ENCODE peak calls at places on chromosome 19, in eight cellular contexts. One of them, this sample, is unnamed.

GRCh38 chr19:1621021-1621420 is 15.8 kb upstream of the UQCR11 start:
- DNase-seq in fibroblast of the aortic adventitia: no peak
- DNase-seq in cardiac fibroblast: no peak
- DNase-seq in uterus: no peak
- DNase-seq in mammary epithelial cell: no peak
- DNase-seq in thoracic aorta: no peak
- DNase-seq in CD4-positive, alpha-beta memory T cell: no peak
- DNase-seq in upper lobe of right lung: no peak
- DNase-seq in this sample: no peak

GRCh38 chr19:7762719-7763293 is at the start of gene CLEC4M:
- DNase-seq in fibroblast of the aortic adventitia: no peak
- DNase-seq in cardiac fibroblast: no peak
- DNase-seq in uterus: no peak
- DNase-seq in mammary epithelial cell: no peak
- DNase-seq in thoracic aorta: no peak
- DNase-seq in CD4-positive, alpha-beta memory T cell: no peak
- DNase-seq in upper lobe of right lung: no peak
- DNase-seq in this sample: no peak

GRCh38 chr19:58570770-58571574 is 2.2 kb downstream of the MZF1 start:
- DNase-seq in fibroblast of the aortic adventitia: no peak
- DNase-seq in cardiac fibroblast: no peak
- DNase-seq in uterus: peak; percentile 21
- DNase-seq in mammary epithelial cell: no peak
- DNase-seq in thoracic aorta: no peak
- DNase-seq in CD4-positive, alpha-beta memory T cell: no peak
- DNase-seq in upper lobe of right lung: peak; percentile 63
- DNase-seq in this sample: no peak

GRCh38 chr19:45975296-45975695 is 1.6 kb upstream of the NOVA2 start:
- DNase-seq in fibroblast of the aortic adventitia: no peak
- DNase-seq in cardiac fibroblast: no peak
- DNase-seq in uterus: no peak
- DNase-seq in mammary epithelial cell: no peak
- DNase-seq in thoracic aorta: no peak
- DNase-seq in CD4-positive, alpha-beta memory T cell: no peak
- DNase-seq in upper lobe of right lung: no peak
- DNase-seq in this sample: no peak

GRCh38 chr19:45601524-45602522 is at the start of gene GPR4:
- DNase-seq in fibroblast of the aortic adventitia: no peak
- DNase-seq in cardiac fibroblast: peak; percentile 63
- DNase-seq in uterus: no peak
- DNase-seq in mammary epithelial cell: no peak
- DNase-seq in thoracic aorta: no peak
- DNase-seq in CD4-positive, alpha-beta memory T cell: no peak
- DNase-seq in upper lobe of right lung: no peak
- DNase-seq in this sample: no peak

GRCh38 chr19:16070366-16070990 is 5.8 kb upstream of the TPM4 start:
- DNase-seq in fibroblast of the aortic adventitia: no peak
- DNase-seq in cardiac fibroblast: no peak
- DNase-seq in uterus: peak; percentile 82
- DNase-seq in mammary epithelial cell: peak; percentile 88
- DNase-seq in thoracic aorta: peak; percentile 57
- DNase-seq in CD4-positive, alpha-beta memory T cell: peak; percentile 91
- DNase-seq in upper lobe of right lung: peak; percentile 91
- DNase-seq in this sample: no peak

GRCh38 chr19:17220207-17220758 is 5.1 kb downstream of the USE1 start:
- DNase-seq in fibroblast of the aortic adventitia: peak; percentile 88
- DNase-seq in cardiac fibroblast: peak; percentile 86
- DNase-seq in uterus: no peak
- DNase-seq in mammary epithelial cell: no peak
- DNase-seq in thoracic aorta: no peak
- DNase-seq in CD4-positive, alpha-beta memory T cell: no peak
- DNase-seq in upper lobe of right lung: no peak
- DNase-seq in this sample: no peak

GRCh38 chr19:56751078-56751489 is 79.5 kb upstream of the ZNF835 start:
- DNase-seq in fibroblast of the aortic adventitia: no peak
- DNase-seq in cardiac fibroblast: no peak
- DNase-seq in uterus: no peak
- DNase-seq in mammary epithelial cell: no peak
- DNase-seq in thoracic aorta: no peak
- DNase-seq in CD4-positive, alpha-beta memory T cell: no peak
- DNase-seq in upper lobe of right lung: no peak
- DNase-seq in this sample: no peak

GRCh38 chr19:53782698-53783097 is 41.4 kb downstream of the NLRP12 start:
- DNase-seq in fibroblast of the aortic adventitia: no peak
- DNase-seq in cardiac fibroblast: no peak
- DNase-seq in uterus: no peak
- DNase-seq in mammary epithelial cell: no peak
- DNase-seq in thoracic aorta: no peak
- DNase-seq in CD4-positive, alpha-beta memory T cell: no peak
- DNase-seq in upper lobe of right lung: no peak
- DNase-seq in this sample: no peak

GRCh38 chr19:31154021-31154420 is 195.2 kb downstream of the TSHZ3 start:
- DNase-seq in fibroblast of the aortic adventitia: peak; percentile 33
- DNase-seq in cardiac fibroblast: no peak
- DNase-seq in uterus: no peak
- DNase-seq in mammary epithelial cell: peak; percentile 95
- DNase-seq in thoracic aorta: no peak
- DNase-seq in CD4-positive, alpha-beta memory T cell: no peak
- DNase-seq in upper lobe of right lung: no peak
- DNase-seq in this sample: no peak
- H3K4me3 ChIP-seq in fibroblast of the aortic adventitia: no peak overlapping the region
- H3K4me3 ChIP-seq in cardiac fibroblast: no peak overlapping the region
- H3K4me3 ChIP-seq in uterus: no peak overlapping the region
- H3K4me3 ChIP-seq in mammary epithelial cell: no peak overlapping the region
- H3K4me3 ChIP-seq in thoracic aorta: no peak overlapping the region
- H3K4me3 ChIP-seq in CD4-positive, alpha-beta memory T cell: no peak overlapping the region
- H3K4me3 ChIP-seq in upper lobe of right lung: no peak overlapping the region
- H3K4me3 ChIP-seq in this sample: no peak overlapping the region

GRCh38 chr19:29588095-29588494 is 18.0 kb upstream of the POP4 start:
- DNase-seq in fibroblast of the aortic adventitia: no peak
- DNase-seq in cardiac fibroblast: no peak
- DNase-seq in uterus: no peak
- DNase-seq in mammary epithelial cell: no peak
- DNase-seq in thoracic aorta: no peak
- DNase-seq in CD4-positive, alpha-beta memory T cell: no peak
- DNase-seq in upper lobe of right lung: no peak
- DNase-seq in this sample: no peak
- H3K4me3 ChIP-seq in fibroblast of the aortic adventitia: no peak overlapping the region
- H3K4me3 ChIP-seq in cardiac fibroblast: no peak overlapping the region
- H3K4me3 ChIP-seq in uterus: no peak overlapping the region
- H3K4me3 ChIP-seq in mammary epithelial cell: no peak overlapping the region
- H3K4me3 ChIP-seq in thoracic aorta: no peak overlapping the region
- H3K4me3 ChIP-seq in CD4-positive, alpha-beta memory T cell: no peak overlapping the region
- H3K4me3 ChIP-seq in upper lobe of right lung: no peak overlapping the region
- H3K4me3 ChIP-seq in this sample: no peak overlapping the region

GRCh38 chr19:32475393-32475792 is 69.8 kb downstream of the DPY19L3 start:
- DNase-seq in fibroblast of the aortic adventitia: no peak
- DNase-seq in cardiac fibroblast: no peak
- DNase-seq in uterus: no peak
- DNase-seq in mammary epithelial cell: no peak
- DNase-seq in thoracic aorta: no peak
- DNase-seq in CD4-positive, alpha-beta memory T cell: no peak
- DNase-seq in upper lobe of right lung: no peak
- DNase-seq in this sample: no peak
- H3K4me3 ChIP-seq in fibroblast of the aortic adventitia: no peak overlapping the region
- H3K4me3 ChIP-seq in cardiac fibroblast: no peak overlapping the region
- H3K4me3 ChIP-seq in uterus: no peak overlapping the region
- H3K4me3 ChIP-seq in mammary epithelial cell: no peak overlapping the region
- H3K4me3 ChIP-seq in thoracic aorta: no peak overlapping the region
- H3K4me3 ChIP-seq in CD4-positive, alpha-beta memory T cell: no peak overlapping the region
- H3K4me3 ChIP-seq in upper lobe of right lung: no peak overlapping the region
- H3K4me3 ChIP-seq in this sample: no peak overlapping the region

GRCh38 chr19:38617283-38617763 is 430 bp downstream of the MAP4K1 start:
- DNase-seq in fibroblast of the aortic adventitia: no peak
- DNase-seq in cardiac fibroblast: no peak
- DNase-seq in uterus: no peak
- DNase-seq in mammary epithelial cell: no peak
- DNase-seq in thoracic aorta: no peak
- DNase-seq in CD4-positive, alpha-beta memory T cell: peak; percentile 12
- DNase-seq in upper lobe of right lung: no peak
- DNase-seq in this sample: no peak

GRCh38 chr19:38616265-38616664 is 1.5 kb downstream of the MAP4K1 start:
- DNase-seq in fibroblast of the aortic adventitia: no peak
- DNase-seq in cardiac fibroblast: no peak
- DNase-seq in uterus: no peak
- DNase-seq in mammary epithelial cell: no peak
- DNase-seq in thoracic aorta: no peak
- DNase-seq in CD4-positive, alpha-beta memory T cell: no peak
- DNase-seq in upper lobe of right lung: no peak
- DNase-seq in this sample: no peak

GRCh38 chr19:38618590-38619360 is at the start of gene EIF3K:
- DNase-seq in fibroblast of the aortic adventitia: peak; percentile 98
- DNase-seq in cardiac fibroblast: peak; percentile 99
- DNase-seq in uterus: peak; percentile 98
- DNase-seq in mammary epithelial cell: peak; percentile 98
- DNase-seq in thoracic aorta: peak; percentile 91
- DNase-seq in CD4-positive, alpha-beta memory T cell: peak; percentile 96
- DNase-seq in upper lobe of right lung: peak; percentile 100
- DNase-seq in this sample: peak; percentile 100

GRCh38 chr19:38617764-38618589 is at the start of gene MAP4K1:
- DNase-seq in fibroblast of the aortic adventitia: no peak
- DNase-seq in cardiac fibroblast: no peak
- DNase-seq in uterus: no peak
- DNase-seq in mammary epithelial cell: no peak
- DNase-seq in thoracic aorta: no peak
- DNase-seq in CD4-positive, alpha-beta memory T cell: peak; percentile 59
- DNase-seq in upper lobe of right lung: peak; percentile 74
- DNase-seq in this sample: no peak

DNA sequence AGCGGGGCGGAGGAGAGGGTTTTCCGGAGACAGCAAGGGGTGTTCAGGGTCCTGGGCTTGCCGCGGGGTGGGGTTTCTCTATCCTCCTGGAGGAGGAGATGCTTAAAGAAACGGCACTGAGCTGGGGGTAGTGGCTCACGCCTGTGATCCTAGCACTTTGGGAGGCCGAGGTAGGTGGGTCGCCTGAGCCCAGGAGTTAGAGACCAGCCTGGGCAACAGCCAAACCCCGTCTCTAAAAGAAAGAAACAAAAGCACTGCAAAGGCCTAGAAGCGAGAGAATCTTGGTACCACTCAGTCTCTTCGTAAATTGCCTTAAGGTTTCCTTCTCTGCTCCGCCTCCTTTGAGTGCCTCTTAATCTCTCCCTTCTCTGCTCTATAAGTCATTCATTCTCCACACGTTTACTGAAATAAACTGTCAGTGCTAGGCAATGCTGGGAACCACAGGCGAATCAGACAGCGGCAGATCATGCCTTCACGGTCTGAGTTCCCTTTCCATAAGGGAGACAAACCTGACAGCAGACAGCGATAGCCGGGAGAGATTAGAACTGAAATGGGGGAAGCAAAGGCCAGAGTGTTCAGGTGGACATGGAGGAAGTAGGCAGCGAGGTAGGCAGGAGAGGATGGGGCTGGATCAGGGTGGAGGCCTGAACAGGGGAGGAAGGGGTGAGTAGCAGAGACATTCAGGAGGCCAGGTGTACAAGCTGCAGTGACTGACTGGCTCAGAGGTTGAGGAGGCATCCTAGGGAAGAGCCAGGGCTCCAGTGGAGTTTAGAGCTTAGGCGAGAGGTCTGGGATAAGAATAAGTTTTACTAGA is 580 bp downstream of the EIF3K start:
- DNase-seq in fibroblast of the aortic adventitia: no peak
- DNase-seq in cardiac fibroblast: no peak
- DNase-seq in uterus: no peak
- DNase-seq in mammary epithelial cell: no peak
- DNase-seq in thoracic aorta: no peak
- DNase-seq in CD4-positive, alpha-beta memory T cell: no peak
- DNase-seq in upper lobe of right lung: no peak
- DNase-seq in this sample: no peak
- H3K4me3 ChIP-seq in fibroblast of the aortic adventitia: peak overlapping the region; percentile 99
- H3K4me3 ChIP-seq in cardiac fibroblast: peak overlapping the region; percentile 98
- H3K4me3 ChIP-seq in uterus: peak overlapping the region; percentile 90
- H3K4me3 ChIP-seq in mammary epithelial cell: peak overlapping the region; percentile 90
- H3K4me3 ChIP-seq in thoracic aorta: peak overlapping the region; percentile 99
- H3K4me3 ChIP-seq in CD4-positive, alpha-beta memory T cell: peak overlapping the region; percentile 99
- H3K4me3 ChIP-seq in upper lobe of right lung: peak overlapping the region; percentile 82
- H3K4me3 ChIP-seq in this sample: peak overlapping the region; percentile 85

GRCh38 chr19:5536337-5536894 is 31.3 kb downstream of the TINCR start:
- DNase-seq in fibroblast of the aortic adventitia: peak; percentile 42
- DNase-seq in cardiac fibroblast: peak; percentile 60
- DNase-seq in uterus: no peak
- DNase-seq in mammary epithelial cell: peak; percentile 57
- DNase-seq in thoracic aorta: no peak
- DNase-seq in CD4-positive, alpha-beta memory T cell: no peak
- DNase-seq in upper lobe of right lung: peak; percentile 80
- DNase-seq in this sample: no peak
- H3K4me3 ChIP-seq in fibroblast of the aortic adventitia: peak overlapping the region; percentile 25
- H3K4me3 ChIP-seq in cardiac fibroblast: no peak overlapping the region
- H3K4me3 ChIP-seq in uterus: no peak overlapping the region
- H3K4me3 ChIP-seq in mammary epithelial cell: peak overlapping the region; percentile 28
- H3K4me3 ChIP-seq in thoracic aorta: peak overlapping the region; percentile 39
- H3K4me3 ChIP-seq in CD4-positive, alpha-beta memory T cell: no peak overlapping the region
- H3K4me3 ChIP-seq in upper lobe of right lung: no peak overlapping the region
- H3K4me3 ChIP-seq in this sample: peak overlapping the region; percentile 23

GRCh38 chr19:35156673-35157014 is 2.1 kb downstream of the FXYD5 start:
- DNase-seq in fibroblast of the aortic adventitia: no peak
- DNase-seq in cardiac fibroblast: no peak
- DNase-seq in uterus: no peak
- DNase-seq in mammary epithelial cell: no peak
- DNase-seq in thoracic aorta: no peak
- DNase-seq in CD4-positive, alpha-beta memory T cell: no peak
- DNase-seq in upper lobe of right lung: no peak
- DNase-seq in this sample: no peak
- H3K4me3 ChIP-seq in fibroblast of the aortic adventitia: no peak overlapping the region
- H3K4me3 ChIP-seq in cardiac fibroblast: no peak overlapping the region
- H3K4me3 ChIP-seq in uterus: no peak overlapping the region
- H3K4me3 ChIP-seq in mammary epithelial cell: no peak overlapping the region
- H3K4me3 ChIP-seq in thoracic aorta: no peak overlapping the region
- H3K4me3 ChIP-seq in CD4-positive, alpha-beta memory T cell: peak overlapping the region; percentile 91
- H3K4me3 ChIP-seq in upper lobe of right lung: no peak overlapping the region
- H3K4me3 ChIP-seq in this sample: no peak overlapping the region

GRCh38 chr19:28065026-28065425 is 1147.9 kb downstream of the UQCRFS1 start:
- DNase-seq in fibroblast of the aortic adventitia: no peak
- DNase-seq in cardiac fibroblast: no peak
- DNase-seq in uterus: no peak
- DNase-seq in mammary epithelial cell: no peak
- DNase-seq in thoracic aorta: no peak
- DNase-seq in CD4-positive, alpha-beta memory T cell: no peak
- DNase-seq in upper lobe of right lung: no peak
- DNase-seq in this sample: no peak
- H3K4me3 ChIP-seq in fibroblast of the aortic adventitia: no peak overlapping the region
- H3K4me3 ChIP-seq in cardiac fibroblast: no peak overlapping the region
- H3K4me3 ChIP-seq in uterus: no peak overlapping the region
- H3K4me3 ChIP-seq in mammary epithelial cell: no peak overlapping the region
- H3K4me3 ChIP-seq in thoracic aorta: no peak overlapping the region
- H3K4me3 ChIP-seq in CD4-positive, alpha-beta memory T cell: no peak overlapping the region
- H3K4me3 ChIP-seq in upper lobe of right lung: no peak overlapping the region
- H3K4me3 ChIP-seq in this sample: no peak overlapping the region

This sample was measured in Panc1.